ENCODE peak calls at places on chromosome 14, in nine cellular contexts. Y is fibroblast of the conjunctiva; Z is H7; O is RCC 7860; L is T-cell; H is epithelial cell of proximal tubule; E is naive thymus-derived CD8-positive, alpha-beta T cell; F is pons; X is GM04504. I is an unnamed sample.

GRCh38 chr14:79629891-79630560 is 581.3 kb downstream of the DIO2 start:
- DNase-seq in Z (no peak), Y (no peak), H (peak), E (no peak), L (no peak), F (no peak), O (peak), X (no peak), I (no peak)

GRCh38 chr14:75803768-75804167 is 142.7 kb downstream of the TTLL5 start:
- DNase-seq in X (no peak), H (no peak), L (no peak), Z (no peak), Y (no peak), E (no peak), O (no peak), F (no peak), I (no peak)

GRCh38 chr14:79483989-79484388 is 727.3 kb downstream of the DIO2 start:
- DNase-seq in F (no peak), Z (peak), L (no peak), X (no peak), E (no peak), H (no peak), O (no peak), Y (no peak), I (no peak)

GRCh38 chr14:72401632-72402428 is 469.6 kb downstream of the RGS6 start:
- DNase-seq in X (no peak), E (no peak), Y (no peak), O (no peak), F (no peak), H (no peak), L (peak), Z (no peak), I (no peak)

GRCh38 chr14:83874662-83875061 is 1655.3 kb upstream of the FLRT2 start:
- DNase-seq in O (peak), Z (no peak), Y (no peak), H (no peak), X (peak), E (no peak), L (no peak), F (no peak), I (peak)

GRCh38 chr14:21647380-21647779 is 6.3 kb upstream of the OR4E2 start:
- DNase-seq in X (no peak), L (no peak), F (no peak), E (no peak), Z (no peak), O (no peak), Y (peak), H (no peak), I (peak)

GRCh38 chr14:60651936-60652673 is 2.8 kb upstream of the SIX1 start:
- DNase-seq in E (no peak), F (no peak), Y (no peak), X (no peak), H (no peak), L (no peak), O (no peak), Z (peak), I (no peak)

GRCh38 chr14:65296402-65296801 is 116.1 kb upstream of the FUT8 start:
- DNase-seq in X (no peak), O (no peak), Z (no peak), Y (no peak), E (no peak), F (no peak), H (no peak), L (no peak), I (no peak)

GRCh38 chr14:21612324-21612723 is 22.4 kb downstream of the OR10G2 start:
- DNase-seq in X (no peak), Z (no peak), O (no peak), F (no peak), L (no peak), E (no peak), H (no peak), Y (no peak), I (no peak)

GRCh38 chr14:30214014-30214413 is 286.4 kb upstream of the PRKD1 start:
- DNase-seq in L (no peak), E (no peak), X (no peak), H (no peak), O (no peak), F (no peak), Y (no peak), Z (no peak), I (no peak)

GRCh38 chr14:55336161-55336560 is 64.9 kb downstream of the FBXO34 start:
- DNase-seq in O (no peak), Y (no peak), E (no peak), F (no peak), H (no peak), L (no peak), X (no peak), Z (no peak), I (no peak)

GRCh38 chr14:99262977-99263448 is 9.0 kb downstream of the BCL11B start:
- DNase-seq in F (no peak), X (no peak), O (no peak), H (no peak), Z (no peak), E (no peak), L (no peak), Y (no peak), I (no peak)

I was measured in stromal cell of bone marrow.